ENCODE peak calls at places on chromosomes 11 and 22, in six cellular contexts. One of them, this sample, is unnamed.

GRCh38 chr22:35195821-35196220 is 61.5 kb upstream of the HMGXB4 start:
- DNase-seq in IMR-90: no peak
- DNase-seq in mesendoderm: no peak
- DNase-seq in H9: no peak
- DNase-seq in mesenchymal stem cell: no peak
- DNase-seq in H1: no peak
- DNase-seq in this sample: no peak

GRCh38 chr11:105960252-105961245 is 61.5 kb downstream of the MSANTD4 start:
- DNase-seq in IMR-90: no peak
- DNase-seq in mesendoderm: peak; percentile 58
- DNase-seq in H9: peak; percentile 91
- DNase-seq in mesenchymal stem cell: no peak
- DNase-seq in H1: peak; percentile 72
- DNase-seq in this sample: no peak

GRCh38 chr11:38814670-38815069 is 2216.6 kb upstream of the RAG2 start:
- DNase-seq in IMR-90: peak; percentile 58
- DNase-seq in mesendoderm: no peak
- DNase-seq in H9: no peak
- DNase-seq in mesenchymal stem cell: peak; percentile 75
- DNase-seq in H1: no peak
- DNase-seq in this sample: no peak

GRCh38 chr22:17366830-17367229 is 2.4 kb upstream of the CECR2 start:
- DNase-seq in IMR-90: no peak
- DNase-seq in mesendoderm: peak; percentile 89
- DNase-seq in H9: peak; percentile 85
- DNase-seq in mesenchymal stem cell: no peak
- DNase-seq in H1: peak; percentile 79
- DNase-seq in this sample: peak; percentile 40

GRCh38 chr22:28998681-28999080 is 63.0 kb downstream of the C22orf31 start:
- DNase-seq in IMR-90: no peak
- DNase-seq in mesendoderm: no peak
- DNase-seq in H9: no peak
- DNase-seq in mesenchymal stem cell: no peak
- DNase-seq in H1: no peak
- DNase-seq in this sample: no peak

GRCh38 chr11:61362542-61362875 is 335 bp downstream of the TMEM138 start:
- DNase-seq in IMR-90: peak; percentile 65
- DNase-seq in mesendoderm: no peak
- DNase-seq in H9: no peak
- DNase-seq in mesenchymal stem cell: peak; percentile 71
- DNase-seq in H1: no peak
- DNase-seq in this sample: no peak

GRCh38 chr11:24716403-24716802 is 219.6 kb downstream of the LUZP2 start:
- DNase-seq in IMR-90: no peak
- DNase-seq in mesendoderm: no peak
- DNase-seq in H9: no peak
- DNase-seq in mesenchymal stem cell: no peak
- DNase-seq in H1: no peak
- DNase-seq in this sample: no peak

GRCh38 chr11:5291207-5291838 is 10.4 kb downstream of the OR51B4 start:
- DNase-seq in IMR-90: peak; percentile 68
- DNase-seq in mesendoderm: peak; percentile 81
- DNase-seq in H9: peak; percentile 33
- DNase-seq in mesenchymal stem cell: peak; percentile 57
- DNase-seq in H1: no peak
- DNase-seq in this sample: no peak

GRCh38 chr11:35071722-35072121 is 67.2 kb upstream of the CD44 start:
- DNase-seq in IMR-90: no peak
- DNase-seq in mesendoderm: no peak
- DNase-seq in H9: no peak
- DNase-seq in mesenchymal stem cell: no peak
- DNase-seq in H1: no peak
- DNase-seq in this sample: no peak

GRCh38 chr11:79076526-79077115 is 364.2 kb downstream of the TENM4 start:
- DNase-seq in IMR-90: no peak
- DNase-seq in mesendoderm: peak; percentile 50
- DNase-seq in H9: no peak
- DNase-seq in mesenchymal stem cell: peak; percentile 46
- DNase-seq in H1: no peak
- DNase-seq in this sample: no peak

GRCh38 chr11:2929511-2929879 is 275 bp upstream of the PHLDA2 start:
- DNase-seq in IMR-90: peak; percentile 72
- DNase-seq in mesendoderm: no peak
- DNase-seq in H9: no peak
- DNase-seq in mesenchymal stem cell: peak; percentile 89
- DNase-seq in H1: no peak
- DNase-seq in this sample: no peak

GRCh38 chr11:47057374-47057773 is 119.3 kb downstream of the ARFGAP2 start:
- DNase-seq in IMR-90: no peak
- DNase-seq in mesendoderm: peak; percentile 67
- DNase-seq in H9: no peak
- DNase-seq in mesenchymal stem cell: peak; percentile 46
- DNase-seq in H1: no peak
- DNase-seq in this sample: no peak

GRCh38 chr11:122140535-122140934 is 24.5 kb upstream of the BLID start:
- DNase-seq in IMR-90: peak; percentile 86
- DNase-seq in mesendoderm: no peak
- DNase-seq in H9: no peak
- DNase-seq in mesenchymal stem cell: peak; percentile 52
- DNase-seq in H1: no peak
- DNase-seq in this sample: no peak

GRCh38 chr22:30823015-30823370 is 128.3 kb downstream of the OSBP2 start:
- DNase-seq in IMR-90: no peak
- DNase-seq in mesendoderm: peak; percentile 38
- DNase-seq in H9: peak; percentile 50
- DNase-seq in mesenchymal stem cell: no peak
- DNase-seq in H1: no peak
- DNase-seq in this sample: no peak

GRCh38 chr11:57116654-57117053 is 65.1 kb upstream of the LRRC55 start:
- DNase-seq in IMR-90: peak; percentile 44
- DNase-seq in mesendoderm: peak; percentile 54
- DNase-seq in H9: peak; percentile 54
- DNase-seq in mesenchymal stem cell: peak; percentile 54
- DNase-seq in H1: peak; percentile 52
- DNase-seq in this sample: no peak

GRCh38 chr11:108511851-108512474 is 13.8 kb upstream of the POGLUT3 start:
- DNase-seq in IMR-90: peak; percentile 70
- DNase-seq in mesendoderm: no peak
- DNase-seq in H9: no peak
- DNase-seq in mesenchymal stem cell: peak; percentile 63
- DNase-seq in H1: no peak
- DNase-seq in this sample: no peak

GRCh38 chr11:115711021-115711420 is 206.8 kb upstream of the CADM1 start:
- DNase-seq in IMR-90: no peak
- DNase-seq in mesendoderm: no peak
- DNase-seq in H9: no peak
- DNase-seq in mesenchymal stem cell: no peak
- DNase-seq in H1: no peak
- DNase-seq in this sample: no peak

GRCh38 chr11:44556735-44557409 is 8.6 kb upstream of the CD82 start:
- DNase-seq in IMR-90: peak; percentile 59
- DNase-seq in mesendoderm: peak; percentile 78
- DNase-seq in H9: peak; percentile 67
- DNase-seq in mesenchymal stem cell: peak; percentile 81
- DNase-seq in H1: peak; percentile 71
- DNase-seq in this sample: peak; percentile 43

GRCh38 chr11:65814131-65814959 is 19.4 kb upstream of the SNX32 start:
- DNase-seq in IMR-90: peak; percentile 28
- DNase-seq in mesendoderm: no peak
- DNase-seq in H9: no peak
- DNase-seq in mesenchymal stem cell: no peak
- DNase-seq in H1: no peak
- DNase-seq in this sample: no peak
- H2BK5ac ChIP-seq in IMR-90: no peak overlapping the region
- H2BK5ac ChIP-seq in mesendoderm: no peak overlapping the region
- H2BK5ac ChIP-seq in H9: no peak overlapping the region
- H2BK5ac ChIP-seq in mesenchymal stem cell: no peak overlapping the region
- H2BK5ac ChIP-seq in H1: no peak overlapping the region
- H2BK5ac ChIP-seq in this sample: no peak overlapping the region

GRCh38 chr11:125519865-125520834 is 24.1 kb upstream of the FEZ1 start:
- DNase-seq in IMR-90: no peak
- DNase-seq in mesendoderm: no peak
- DNase-seq in H9: no peak
- DNase-seq in mesenchymal stem cell: no peak
- DNase-seq in H1: no peak
- DNase-seq in this sample: no peak
- H2BK5ac ChIP-seq in IMR-90: no peak overlapping the region
- H2BK5ac ChIP-seq in mesendoderm: no peak overlapping the region
- H2BK5ac ChIP-seq in H9: no peak overlapping the region
- H2BK5ac ChIP-seq in mesenchymal stem cell: no peak overlapping the region
- H2BK5ac ChIP-seq in H1: no peak overlapping the region
- H2BK5ac ChIP-seq in this sample: no peak overlapping the region

GRCh38 chr11:133386262-133386661 is 146.0 kb downstream of the OPCML start:
- DNase-seq in IMR-90: no peak
- DNase-seq in mesendoderm: no peak
- DNase-seq in H9: no peak
- DNase-seq in mesenchymal stem cell: no peak
- DNase-seq in H1: no peak
- DNase-seq in this sample: no peak

GRCh38 chr11:133386852-133387251 is 145.4 kb downstream of the OPCML start:
- DNase-seq in IMR-90: no peak
- DNase-seq in mesendoderm: no peak
- DNase-seq in H9: no peak
- DNase-seq in mesenchymal stem cell: no peak
- DNase-seq in H1: no peak
- DNase-seq in this sample: no peak

GRCh38 chr11:133382217-133382746 is 150.0 kb downstream of the OPCML start:
- DNase-seq in IMR-90: no peak
- DNase-seq in mesendoderm: no peak
- DNase-seq in H9: no peak
- DNase-seq in mesenchymal stem cell: no peak
- DNase-seq in H1: no peak
- DNase-seq in this sample: no peak

GRCh38 chr11:133383689-133384088 is 148.6 kb downstream of the OPCML start:
- DNase-seq in IMR-90: no peak
- DNase-seq in mesendoderm: no peak
- DNase-seq in H9: no peak
- DNase-seq in mesenchymal stem cell: no peak
- DNase-seq in H1: no peak
- DNase-seq in this sample: no peak

GRCh38 chr11:133384731-133385130 is 147.6 kb downstream of the OPCML start:
- DNase-seq in IMR-90: no peak
- DNase-seq in mesendoderm: no peak
- DNase-seq in H9: no peak
- DNase-seq in mesenchymal stem cell: no peak
- DNase-seq in H1: no peak
- DNase-seq in this sample: no peak
- H2BK5ac ChIP-seq in IMR-90: no peak overlapping the region
- H2BK5ac ChIP-seq in mesendoderm: no peak overlapping the region
- H2BK5ac ChIP-seq in H9: no peak overlapping the region
- H2BK5ac ChIP-seq in mesenchymal stem cell: no peak overlapping the region
- H2BK5ac ChIP-seq in H1: no peak overlapping the region
- H2BK5ac ChIP-seq in this sample: no peak overlapping the region

GRCh38 chr11:120027546-120028180 is 110.2 kb downstream of the TRIM29 start:
- DNase-seq in IMR-90: no peak
- DNase-seq in mesendoderm: no peak
- DNase-seq in H9: peak; percentile 14
- DNase-seq in mesenchymal stem cell: no peak
- DNase-seq in H1: peak; percentile 20
- DNase-seq in this sample: no peak

GRCh38 chr11:120024586-120024985 is 113.3 kb downstream of the TRIM29 start:
- DNase-seq in IMR-90: no peak
- DNase-seq in mesendoderm: no peak
- DNase-seq in H9: no peak
- DNase-seq in mesenchymal stem cell: no peak
- DNase-seq in H1: peak; percentile 39
- DNase-seq in this sample: no peak

GRCh38 chr11:120023551-120023950 is 114.4 kb downstream of the TRIM29 start:
- DNase-seq in IMR-90: no peak
- DNase-seq in mesendoderm: no peak
- DNase-seq in H9: no peak
- DNase-seq in mesenchymal stem cell: no peak
- DNase-seq in H1: peak; percentile 35
- DNase-seq in this sample: no peak

GRCh38 chr11:120024046-120024445 is 113.9 kb downstream of the TRIM29 start:
- DNase-seq in IMR-90: no peak
- DNase-seq in mesendoderm: peak; percentile 42
- DNase-seq in H9: peak; percentile 38
- DNase-seq in mesenchymal stem cell: no peak
- DNase-seq in H1: peak; percentile 46
- DNase-seq in this sample: no peak

DNA sequence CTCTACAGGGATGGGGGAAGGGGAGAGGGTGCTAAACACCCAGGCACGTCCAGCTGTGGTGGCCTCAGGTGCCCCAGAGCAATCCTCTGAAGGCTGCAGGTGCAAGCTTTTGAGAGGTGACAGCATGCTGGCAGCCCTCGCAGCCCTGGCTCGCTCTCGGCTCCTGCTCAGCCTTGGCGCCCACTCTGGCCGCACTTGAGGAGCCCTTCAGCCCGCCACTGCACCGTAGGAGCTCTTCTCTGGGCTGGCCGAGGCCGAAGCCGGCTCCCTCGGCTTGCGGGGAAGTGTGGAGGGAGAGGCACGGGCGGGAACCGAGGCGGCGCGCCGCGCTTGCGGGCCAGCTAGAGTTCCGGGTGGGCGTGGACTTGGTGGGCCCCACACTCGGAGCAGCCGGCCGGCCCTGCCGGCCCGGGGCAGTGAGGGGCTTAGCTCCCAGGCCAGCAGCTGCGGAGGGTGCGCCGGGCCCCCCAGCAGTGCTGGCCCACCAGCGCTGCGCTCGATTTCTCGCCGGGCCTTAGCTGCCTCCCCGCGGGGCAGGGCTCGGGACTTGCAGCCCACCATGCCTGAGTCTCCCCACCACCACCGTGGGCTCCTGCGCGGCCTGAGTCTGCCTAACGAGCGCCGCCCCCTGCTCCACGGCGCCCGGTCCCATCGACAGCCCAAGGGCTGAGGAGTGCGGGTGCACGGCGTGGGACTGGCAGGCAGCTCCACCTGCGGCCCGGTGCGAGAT is 112.1 kb downstream of the TRIM29 start:
- DNase-seq in IMR-90: no peak
- DNase-seq in mesendoderm: no peak
- DNase-seq in H9: peak; percentile 54
- DNase-seq in mesenchymal stem cell: no peak
- DNase-seq in H1: peak; percentile 51
- DNase-seq in this sample: no peak
- H2BK5ac ChIP-seq in IMR-90: no peak overlapping the region
- H2BK5ac ChIP-seq in mesendoderm: no peak overlapping the region
- H2BK5ac ChIP-seq in H9: no peak overlapping the region
- H2BK5ac ChIP-seq in mesenchymal stem cell: no peak overlapping the region
- H2BK5ac ChIP-seq in H1: peak overlapping the region; percentile 35
- H2BK5ac ChIP-seq in this sample: no peak overlapping the region